ENCODE peak calls at places on chromosomes 6 and 20, in five cellular contexts. K, A, U, C and X are unnamed samples. For H3K4me1, the result is how much of the 10 kb centered on the place peaks cover.

GRCh38 chr6:88870728-88871330 is 92.6 kb downstream of the RNGTT start:
- DNase-seq in A (no peak), C (peak), K (peak), U (peak), X (no peak)

GRCh38 chr6:44386364-44386928 is 1.1 kb upstream of the CDC5L start:
- DNase-seq in C (peak), U (no peak), K (no peak), A (no peak), X (no peak)

GRCh38 chr6:124798942-124799496 is 163.2 kb upstream of the RNF217 start:
- DNase-seq in C (no peak), U (no peak), A (no peak), K (no peak), X (no peak)

GRCh38 chr6:15464211-15464725 is 198.6 kb downstream of the DTNBP1 start:
- DNase-seq in K (peak), A (no peak), C (peak), U (peak), X (peak)

GRCh38 chr6:155274533-155274932 is 10.7 kb downstream of the CLDN20 start:
- DNase-seq in U (no peak), C (no peak), K (no peak), A (no peak), X (no peak)

GRCh38 chr6:97689078-97689754 is 406.2 kb upstream of the MMS22L start:
- DNase-seq in C (no peak), A (no peak), U (peak), K (no peak), X (no peak)

GRCh38 chr6:30985490-30985889 is 2.0 kb downstream of the MUC21 start:
- DNase-seq in U (no peak), K (no peak), C (no peak), A (no peak), X (no peak)

GRCh38 chr6:129844118-129844891 is 16.8 kb downstream of the TMEM244 start:
- DNase-seq in A (no peak), U (peak), K (peak), C (no peak), X (no peak)

GRCh38 chr6:157273756-157274088 is 49.6 kb downstream of the TMEM242 start:
- DNase-seq in C (no peak), A (peak), K (no peak), U (peak), X (no peak)

GRCh38 chr20:62698231-62698630 is 10.4 kb upstream of the NTSR1 start:
- DNase-seq in K (no peak), U (no peak), A (no peak), C (no peak), X (no peak)

GRCh38 chr20:34797012-34797720 is 28.3 kb downstream of the NCOA6 start:
- DNase-seq in K (no peak), A (no peak), C (no peak), U (peak), X (no peak)

GRCh38 chr20:34794006-34794585 is 31.4 kb downstream of the NCOA6 start:
- DNase-seq in K (no peak), A (no peak), U (no peak), C (no peak), X (no peak)

GRCh38 chr20:34798328-34798727 is 27.1 kb downstream of the NCOA6 start:
- DNase-seq in A (no peak), K (no peak), U (no peak), C (no peak), X (no peak)

DNA sequence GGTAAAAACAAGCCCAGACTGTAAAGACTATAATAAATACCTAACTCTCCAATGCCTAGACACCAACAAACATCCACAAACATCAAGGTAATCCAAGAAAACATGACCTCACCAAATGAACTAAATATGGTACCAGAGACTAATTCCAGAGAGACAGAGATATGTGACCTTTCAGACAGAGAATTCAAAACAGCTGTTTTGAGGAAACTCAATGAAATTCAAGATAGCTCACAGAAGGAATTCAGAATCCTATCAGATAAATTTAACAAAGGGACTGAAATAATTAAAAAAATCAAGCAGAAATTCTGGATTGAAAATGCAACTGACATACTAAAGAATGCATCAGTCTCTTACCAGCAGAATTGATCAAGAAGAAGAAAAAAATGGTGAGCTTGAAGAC is 26.6 kb downstream of the NCOA6 start:
- DNase-seq in C (no peak), U (no peak), A (no peak), K (no peak), X (no peak)
- H3K4me3 ChIP-seq in C (no peak), U (no peak), A (no peak), K (no peak), X (no peak)

DNA sequence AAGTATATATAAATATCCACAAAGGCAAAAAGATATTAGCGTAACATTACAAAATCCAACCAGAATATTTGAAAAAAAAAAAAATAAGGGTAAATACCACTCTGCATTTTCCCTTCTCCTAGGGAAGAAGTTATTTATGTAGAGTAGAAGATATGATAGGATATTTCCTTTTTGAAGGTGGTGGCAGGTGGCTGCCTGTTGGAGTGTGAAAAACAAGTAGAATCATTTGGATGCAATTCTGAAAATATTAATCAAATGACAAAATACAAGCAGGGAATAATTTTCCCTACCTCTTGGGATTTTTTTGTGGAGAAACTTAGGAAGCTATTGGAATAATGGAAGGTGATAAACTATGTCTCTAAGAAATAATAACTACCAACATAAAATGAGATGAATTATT is 62.5 kb upstream of the OGFRL1 start:
- DNase-seq in A (no peak), C (no peak), U (no peak), K (no peak), X (no peak)
- H3K4me1 ChIP-seq in A (under half), C (under half), U (under half), K (under half), X (under half)

DNA sequence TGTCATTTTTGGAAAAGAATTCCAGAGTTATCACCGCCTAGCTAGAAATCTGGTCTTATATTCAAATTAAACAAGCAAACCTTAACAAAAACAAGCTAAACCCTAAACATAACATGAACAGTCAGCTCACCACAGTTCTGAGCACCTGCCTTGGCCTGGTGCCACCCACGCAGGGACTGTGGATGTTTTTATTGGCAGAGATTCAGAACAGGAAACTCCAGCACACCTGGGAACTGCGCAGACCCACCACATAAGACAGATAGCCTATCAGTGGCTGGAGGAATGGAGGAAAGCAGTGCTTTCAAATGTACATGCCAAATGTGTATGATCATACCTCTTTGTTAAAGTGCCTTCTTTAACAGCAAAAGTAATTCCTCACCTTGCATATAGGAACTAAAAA is 8.9 kb downstream of the SLC16A10 start:
- DNase-seq in K (no peak), U (no peak), C (peak), A (no peak), X (no peak)
- H3K4me3 ChIP-seq in K (no peak), U (no peak), C (no peak), A (no peak), X (no peak)

DNA sequence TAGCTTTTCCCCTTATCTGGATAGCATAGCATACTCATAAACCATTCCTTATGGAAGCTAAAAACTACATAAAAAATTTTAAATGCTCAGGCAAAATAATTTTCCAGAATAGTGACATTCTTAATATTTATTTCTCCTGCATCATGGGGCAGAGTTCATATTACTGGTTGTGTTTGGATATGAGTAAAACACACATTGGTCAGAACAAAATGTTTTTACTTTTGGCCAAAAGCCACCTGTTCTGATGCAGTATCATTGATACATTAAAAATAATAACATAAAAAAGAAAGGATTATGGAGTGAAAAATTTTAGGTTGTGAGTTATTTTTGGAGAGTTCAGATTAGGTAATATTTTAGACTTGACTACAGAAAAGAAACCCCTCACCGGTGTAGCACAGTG is 33.6 kb downstream of the TRAM2 start:
- DNase-seq in K (no peak), C (no peak), U (no peak), A (no peak), X (no peak)
- H3K4me1 ChIP-seq in K (under half), C (under half), U (under half), A (under half), X (under half)